ENCODE peak calls at places on chromosomes 1 and 21, in seven cellular contexts. One of them, this sample, is unnamed.

GRCh38 chr1:150748859-150749719 is 16.5 kb downstream of the CTSS start:
- DNase-seq in SJSA1: no peak
- DNase-seq in adrenal gland: no peak
- DNase-seq in cardiac muscle cell: no peak
- DNase-seq in colonic mucosa: peak; percentile 27
- DNase-seq in iPS DF 6.9: no peak
- DNase-seq in upper lobe of right lung: no peak
- DNase-seq in this sample: no peak

GRCh38 chr1:24925082-24925779 is 4.8 kb downstream of the RUNX3 start:
- DNase-seq in upper lobe of right lung: no peak
- DNase-seq in SJSA1: no peak
- DNase-seq in colonic mucosa: no peak
- DNase-seq in adrenal gland: no peak
- DNase-seq in iPS DF 6.9: no peak
- DNase-seq in cardiac muscle cell: no peak
- DNase-seq in this sample: no peak

GRCh38 chr21:38831526-38832467 is 26.1 kb downstream of the ETS2 start:
- DNase-seq in cardiac muscle cell: peak; percentile 99
- DNase-seq in upper lobe of right lung: no peak
- DNase-seq in SJSA1: peak; percentile 80
- DNase-seq in adrenal gland: peak; percentile 92
- DNase-seq in iPS DF 6.9: no peak
- DNase-seq in colonic mucosa: peak; percentile 77
- DNase-seq in this sample: peak; percentile 67

GRCh38 chr1:205980182-205980830 is 22.9 kb downstream of the RAB7B start:
- DNase-seq in colonic mucosa: no peak
- DNase-seq in cardiac muscle cell: no peak
- DNase-seq in upper lobe of right lung: peak; percentile 6
- DNase-seq in SJSA1: no peak
- DNase-seq in iPS DF 6.9: no peak
- DNase-seq in adrenal gland: no peak
- DNase-seq in this sample: no peak

GRCh38 chr1:11516961-11517635 is 38.1 kb downstream of the DISP3 start:
- DNase-seq in cardiac muscle cell: no peak
- DNase-seq in colonic mucosa: no peak
- DNase-seq in adrenal gland: no peak
- DNase-seq in SJSA1: no peak
- DNase-seq in iPS DF 6.9: no peak
- DNase-seq in upper lobe of right lung: peak; percentile 52
- DNase-seq in this sample: no peak

GRCh38 chr1:8597455-8597854 is 220.0 kb downstream of the RERE start:
- DNase-seq in upper lobe of right lung: no peak
- DNase-seq in iPS DF 6.9: no peak
- DNase-seq in SJSA1: peak; percentile 7
- DNase-seq in adrenal gland: no peak
- DNase-seq in colonic mucosa: no peak
- DNase-seq in cardiac muscle cell: peak; percentile 37
- DNase-seq in this sample: no peak

GRCh38 chr1:99886841-99887240 is 36.7 kb downstream of the AGL start:
- DNase-seq in upper lobe of right lung: no peak
- DNase-seq in adrenal gland: no peak
- DNase-seq in cardiac muscle cell: no peak
- DNase-seq in SJSA1: no peak
- DNase-seq in iPS DF 6.9: no peak
- DNase-seq in colonic mucosa: no peak
- DNase-seq in this sample: no peak

GRCh38 chr1:197526736-197527371 is 248.4 kb downstream of the DENND1B start:
- DNase-seq in colonic mucosa: no peak
- DNase-seq in adrenal gland: no peak
- DNase-seq in cardiac muscle cell: peak; percentile 57
- DNase-seq in iPS DF 6.9: no peak
- DNase-seq in upper lobe of right lung: no peak
- DNase-seq in SJSA1: no peak
- DNase-seq in this sample: no peak

GRCh38 chr1:183731151-183731550 is 73.8 kb upstream of the RGL1 start:
- DNase-seq in SJSA1: no peak
- DNase-seq in adrenal gland: no peak
- DNase-seq in upper lobe of right lung: no peak
- DNase-seq in cardiac muscle cell: no peak
- DNase-seq in iPS DF 6.9: no peak
- DNase-seq in colonic mucosa: no peak
- DNase-seq in this sample: no peak

GRCh38 chr1:44453798-44454349 is 48.8 kb downstream of the RNF220 start:
- DNase-seq in upper lobe of right lung: no peak
- DNase-seq in cardiac muscle cell: no peak
- DNase-seq in iPS DF 6.9: no peak
- DNase-seq in SJSA1: no peak
- DNase-seq in adrenal gland: no peak
- DNase-seq in colonic mucosa: no peak
- DNase-seq in this sample: no peak

GRCh38 chr1:205056188-205056611 is 13.2 kb downstream of the CNTN2 start:
- DNase-seq in upper lobe of right lung: no peak
- DNase-seq in cardiac muscle cell: no peak
- DNase-seq in colonic mucosa: no peak
- DNase-seq in adrenal gland: no peak
- DNase-seq in iPS DF 6.9: no peak
- DNase-seq in SJSA1: no peak
- DNase-seq in this sample: no peak

DNA sequence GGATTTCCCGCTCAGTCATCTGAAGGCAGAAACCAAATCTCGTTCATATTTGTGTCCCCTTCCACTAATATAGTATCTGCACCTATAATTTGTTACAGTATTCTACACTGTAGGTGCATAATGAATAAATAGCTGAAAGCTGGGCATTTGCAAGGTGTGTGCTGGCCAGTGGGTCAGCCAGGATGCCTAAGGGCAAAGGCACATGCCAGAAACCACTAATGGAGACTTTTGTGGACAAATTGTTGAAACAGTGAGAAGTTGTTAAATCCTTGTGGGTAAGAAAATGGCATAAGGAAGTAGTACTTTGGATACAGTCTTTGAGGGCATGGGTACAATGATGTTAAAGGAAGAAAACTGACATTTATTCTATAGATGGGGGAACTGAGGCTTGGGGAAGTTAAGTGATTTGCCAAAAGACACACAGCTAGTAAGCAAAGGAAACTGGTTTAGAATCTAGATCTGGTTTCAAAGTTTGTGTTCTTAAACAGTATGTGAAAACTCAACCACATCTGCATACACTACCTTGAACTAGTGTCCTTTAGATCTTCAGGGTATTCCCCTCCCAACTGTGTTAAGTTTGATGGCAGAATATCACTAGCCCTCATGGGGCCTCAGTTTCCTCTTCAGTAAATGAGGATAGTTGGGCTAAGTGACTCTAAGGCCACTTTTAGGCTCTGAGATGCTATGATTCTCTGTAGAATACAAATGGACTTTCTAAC is 26.5 kb upstream of the LRRC8C start:
- DNase-seq in adrenal gland: no peak
- DNase-seq in cardiac muscle cell: no peak
- DNase-seq in colonic mucosa: no peak
- DNase-seq in SJSA1: no peak
- DNase-seq in upper lobe of right lung: no peak
- DNase-seq in iPS DF 6.9: no peak
- DNase-seq in this sample: no peak
- H3K4me1 ChIP-seq in adrenal gland: peaks cover 10% of the 10 kb centered on the region
- H3K4me1 ChIP-seq in cardiac muscle cell: peaks cover 28% of the 10 kb centered on the region
- H3K4me1 ChIP-seq in colonic mucosa: no peaks in the 10 kb centered on the region
- H3K4me1 ChIP-seq in SJSA1: peaks cover 34% of the 10 kb centered on the region
- H3K4me1 ChIP-seq in upper lobe of right lung: peaks cover 9% of the 10 kb centered on the region
- H3K4me1 ChIP-seq in iPS DF 6.9: no peaks in the 10 kb centered on the region
- H3K4me1 ChIP-seq in this sample: peaks cover 36% of the 10 kb centered on the region

GRCh38 chr1:193113258-193113991 is 8.2 kb upstream of the GLRX2 start:
- DNase-seq in upper lobe of right lung: no peak
- DNase-seq in colonic mucosa: no peak
- DNase-seq in iPS DF 6.9: no peak
- DNase-seq in cardiac muscle cell: no peak
- DNase-seq in adrenal gland: no peak
- DNase-seq in SJSA1: no peak
- DNase-seq in this sample: no peak

GRCh38 chr1:193115629-193116227 is 6.1 kb upstream of the CDC73 start:
- DNase-seq in iPS DF 6.9: no peak
- DNase-seq in upper lobe of right lung: no peak
- DNase-seq in SJSA1: peak; percentile 85
- DNase-seq in cardiac muscle cell: peak; percentile 95
- DNase-seq in adrenal gland: peak; percentile 77
- DNase-seq in colonic mucosa: no peak
- DNase-seq in this sample: no peak

GRCh38 chr1:193111641-193112090 is 6.5 kb upstream of the GLRX2 start:
- DNase-seq in SJSA1: peak; percentile 59
- DNase-seq in colonic mucosa: no peak
- DNase-seq in adrenal gland: peak; percentile 92
- DNase-seq in cardiac muscle cell: peak; percentile 91
- DNase-seq in upper lobe of right lung: peak; percentile 84
- DNase-seq in iPS DF 6.9: no peak
- DNase-seq in this sample: no peak

GRCh38 chr1:193113992-193114332 is 7.9 kb upstream of the CDC73 start:
- DNase-seq in adrenal gland: no peak
- DNase-seq in SJSA1: no peak
- DNase-seq in colonic mucosa: no peak
- DNase-seq in upper lobe of right lung: no peak
- DNase-seq in cardiac muscle cell: no peak
- DNase-seq in iPS DF 6.9: no peak
- DNase-seq in this sample: no peak

GRCh38 chr1:193114485-193115095 is 7.2 kb upstream of the CDC73 start:
- DNase-seq in upper lobe of right lung: no peak
- DNase-seq in iPS DF 6.9: no peak
- DNase-seq in colonic mucosa: no peak
- DNase-seq in adrenal gland: no peak
- DNase-seq in cardiac muscle cell: no peak
- DNase-seq in SJSA1: peak; percentile 24
- DNase-seq in this sample: no peak
- H3K4me1 ChIP-seq in upper lobe of right lung: peaks cover 11% of the 10 kb centered on the region
- H3K4me1 ChIP-seq in iPS DF 6.9: peaks cover 8% of the 10 kb centered on the region
- H3K4me1 ChIP-seq in colonic mucosa: no peaks in the 10 kb centered on the region
- H3K4me1 ChIP-seq in adrenal gland: peaks cover 27% of the 10 kb centered on the region
- H3K4me1 ChIP-seq in cardiac muscle cell: peaks cover 7% of the 10 kb centered on the region
- H3K4me1 ChIP-seq in SJSA1: peaks cover 45% of the 10 kb centered on the region
- H3K4me1 ChIP-seq in this sample: no peaks in the 10 kb centered on the region

GRCh38 chr1:51515982-51516638 is 3.0 kb downstream of the EPS15 start:
- DNase-seq in SJSA1: no peak
- DNase-seq in adrenal gland: no peak
- DNase-seq in cardiac muscle cell: no peak
- DNase-seq in iPS DF 6.9: no peak
- DNase-seq in upper lobe of right lung: no peak
- DNase-seq in colonic mucosa: no peak
- DNase-seq in this sample: no peak

GRCh38 chr1:51516639-51517158 is 2.4 kb downstream of the EPS15 start:
- DNase-seq in cardiac muscle cell: peak; percentile 16
- DNase-seq in upper lobe of right lung: no peak
- DNase-seq in iPS DF 6.9: no peak
- DNase-seq in adrenal gland: no peak
- DNase-seq in colonic mucosa: no peak
- DNase-seq in SJSA1: peak; percentile 14
- DNase-seq in this sample: no peak

GRCh38 chr1:51518033-51518729 is 885 bp downstream of the EPS15 start:
- DNase-seq in cardiac muscle cell: peak; percentile 34
- DNase-seq in iPS DF 6.9: no peak
- DNase-seq in SJSA1: peak; percentile 58
- DNase-seq in colonic mucosa: peak; percentile 85
- DNase-seq in adrenal gland: peak; percentile 68
- DNase-seq in upper lobe of right lung: peak; percentile 73
- DNase-seq in this sample: peak; percentile 80

GRCh38 chr1:51518730-51519047 is 377 bp downstream of the EPS15 start:
- DNase-seq in SJSA1: no peak
- DNase-seq in adrenal gland: peak; percentile 61
- DNase-seq in colonic mucosa: peak; percentile 69
- DNase-seq in upper lobe of right lung: peak; percentile 86
- DNase-seq in cardiac muscle cell: no peak
- DNase-seq in iPS DF 6.9: no peak
- DNase-seq in this sample: no peak

GRCh38 chr1:51517361-51518032 is 1.6 kb downstream of the EPS15 start:
- DNase-seq in colonic mucosa: peak; percentile 26
- DNase-seq in upper lobe of right lung: no peak
- DNase-seq in SJSA1: peak; percentile 48
- DNase-seq in cardiac muscle cell: peak; percentile 53
- DNase-seq in iPS DF 6.9: no peak
- DNase-seq in adrenal gland: no peak
- DNase-seq in this sample: peak; percentile 40
- H3K4me1 ChIP-seq in colonic mucosa: peaks cover 20% of the 10 kb centered on the region
- H3K4me1 ChIP-seq in upper lobe of right lung: peaks cover 44% of the 10 kb centered on the region
- H3K4me1 ChIP-seq in SJSA1: peaks cover 41% of the 10 kb centered on the region
- H3K4me1 ChIP-seq in cardiac muscle cell: peaks cover 22% of the 10 kb centered on the region
- H3K4me1 ChIP-seq in iPS DF 6.9: no peaks in the 10 kb centered on the region
- H3K4me1 ChIP-seq in adrenal gland: peaks cover 55% of the 10 kb centered on the region
- H3K4me1 ChIP-seq in this sample: peaks cover 22% of the 10 kb centered on the region

GRCh38 chr1:221708987-221709386 is 32.9 kb downstream of the DUSP10 start:
- DNase-seq in upper lobe of right lung: no peak
- DNase-seq in iPS DF 6.9: no peak
- DNase-seq in adrenal gland: peak; percentile 74
- DNase-seq in colonic mucosa: no peak
- DNase-seq in SJSA1: no peak
- DNase-seq in cardiac muscle cell: peak; percentile 40
- DNase-seq in this sample: no peak
- H3K4me1 ChIP-seq in upper lobe of right lung: peaks cover 31% of the 10 kb centered on the region
- H3K4me1 ChIP-seq in iPS DF 6.9: peaks cover 3% of the 10 kb centered on the region
- H3K4me1 ChIP-seq in adrenal gland: peaks cover 8% of the 10 kb centered on the region
- H3K4me1 ChIP-seq in colonic mucosa: peaks cover 6% of the 10 kb centered on the region
- H3K4me1 ChIP-seq in SJSA1: peaks cover 17% of the 10 kb centered on the region
- H3K4me1 ChIP-seq in cardiac muscle cell: peaks cover 21% of the 10 kb centered on the region
- H3K4me1 ChIP-seq in this sample: no peaks in the 10 kb centered on the region

DNA sequence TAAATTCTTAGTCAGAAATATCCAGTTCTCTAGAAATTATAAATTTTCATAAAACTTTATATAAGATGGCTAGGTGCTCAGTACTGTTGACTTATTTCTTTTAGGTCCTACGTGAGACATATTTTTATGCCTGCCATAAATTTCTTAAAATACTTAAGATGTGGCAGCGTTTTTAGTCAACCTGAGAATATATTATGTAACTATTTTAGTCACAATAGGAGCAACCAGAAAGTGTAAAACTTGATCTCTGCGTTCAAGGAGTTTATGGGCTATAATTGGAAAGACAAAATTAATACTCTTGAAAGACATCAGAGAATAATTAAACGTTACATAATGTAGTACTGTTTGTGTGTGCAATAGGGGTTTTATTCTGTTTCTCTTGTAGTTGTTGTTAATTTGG is 24.1 kb upstream of the PGM1 start:
- DNase-seq in upper lobe of right lung: no peak
- DNase-seq in cardiac muscle cell: no peak
- DNase-seq in iPS DF 6.9: no peak
- DNase-seq in colonic mucosa: no peak
- DNase-seq in SJSA1: no peak
- DNase-seq in adrenal gland: no peak
- DNase-seq in this sample: no peak
- H3K4me1 ChIP-seq in upper lobe of right lung: no peaks in the 10 kb centered on the region
- H3K4me1 ChIP-seq in cardiac muscle cell: peaks cover 2% of the 10 kb centered on the region
- H3K4me1 ChIP-seq in iPS DF 6.9: no peaks in the 10 kb centered on the region
- H3K4me1 ChIP-seq in colonic mucosa: no peaks in the 10 kb centered on the region
- H3K4me1 ChIP-seq in SJSA1: no peaks in the 10 kb centered on the region
- H3K4me1 ChIP-seq in adrenal gland: no peaks in the 10 kb centered on the region
- H3K4me1 ChIP-seq in this sample: no peaks in the 10 kb centered on the region